ENCODE peak calls at places on chromosomes 13 and 19, in five cellular contexts. R is osteoblast, F is lower leg skin, X is astrocyte of the cerebellum, K is Caco-2. D is an unnamed sample.

GRCh38 chr19:55406869-55407624 is 541 bp downstream of the UBE2S start:
- DNase-seq in X (no peak), F (peak), R (peak), K (peak), D (no peak)

GRCh38 chr13:76980075-76980718 is 11.7 kb upstream of the CLN5 start:
- DNase-seq in X (no peak), F (peak), R (peak), K (peak), D (peak)

GRCh38 chr19:34041922-34042521 is 130.3 kb upstream of the LSM14A start:
- DNase-seq in X (no peak), F (peak), K (peak), R (peak), D (peak)

GRCh38 chr19:13953021-13953531 is 767 bp downstream of the DCAF15 start:
- DNase-seq in K (no peak), X (no peak), F (peak), R (peak), D (no peak)

GRCh38 chr19:4531562-4532165 is 3.4 kb downstream of the PLIN5 start:
- DNase-seq in X (no peak), F (no peak), R (no peak), K (no peak), D (no peak)

GRCh38 chr13:37602743-37603381 is 4.3 kb upstream of the POSTN start:
- DNase-seq in X (peak), K (no peak), R (no peak), F (no peak), D (no peak)

GRCh38 chr13:109610517-109610916 is 175.9 kb downstream of the IRS2 start:
- DNase-seq in K (peak), F (no peak), R (no peak), X (no peak), D (no peak)

GRCh38 chr13:78382946-78383542 is 220.3 kb downstream of the POU4F1 start:
- DNase-seq in X (no peak), F (no peak), R (no peak), K (no peak), D (no peak)

GRCh38 chr19:42683917-42684513 is 56.3 kb downstream of the PSG3 start:
- DNase-seq in K (peak), R (peak), F (no peak), X (no peak), D (no peak)

GRCh38 chr13:95536629-95537241 is 15.8 kb upstream of the CLDN10 start:
- DNase-seq in F (no peak), X (no peak), R (no peak), K (no peak), D (no peak)

GRCh38 chr13:101211261-101211660 is 205.0 kb downstream of the NALCN start:
- DNase-seq in K (no peak), R (peak), F (no peak), X (no peak), D (no peak)

GRCh38 chr13:69603144-69603853 is 504.3 kb upstream of the ATXN8OS start:
- DNase-seq in X (no peak), R (no peak), K (no peak), F (no peak), D (no peak)

GRCh38 chr13:111900390-111901180 is 166.4 kb upstream of the SOX1 start:
- DNase-seq in K (no peak), R (no peak), F (peak), X (peak), D (no peak)

GRCh38 chr19:46784262-46785053 is 3.9 kb downstream of the SLC1A5 start:
- DNase-seq in F (peak), X (no peak), R (peak), K (peak), D (peak)

GRCh38 chr19:35742121-35742724 is at the start of gene IGFLR1:
- DNase-seq in R (peak), F (no peak), K (no peak), X (no peak), D (no peak)

GRCh38 chr13:36431204-36432105 is 840 bp upstream of the CCNA1 start:
- DNase-seq in K (no peak), R (peak), F (no peak), X (no peak), D (no peak)

GRCh38 chr19:41853344-41853743 is 6.7 kb upstream of the RPS19 start:
- DNase-seq in X (no peak), K (no peak), R (no peak), F (no peak), D (no peak)

GRCh38 chr19:33260628-33261418 is 35.2 kb upstream of the SLC7A10 start:
- DNase-seq in X (no peak), R (no peak), K (no peak), F (no peak), D (no peak)

GRCh38 chr19:19110410-19111137 is 27.7 kb downstream of the TMEM161A start:
- DNase-seq in K (no peak), R (peak), X (no peak), F (no peak), D (no peak)

GRCh38 chr13:29892149-29892548 is 41.7 kb upstream of the UBL3 start:
- DNase-seq in F (no peak), K (no peak), R (no peak), X (no peak), D (no peak)

GRCh38 chr13:36628986-36629385 is 44.8 kb upstream of the SERTM1 start:
- DNase-seq in K (no peak), F (no peak), X (no peak), R (no peak), D (no peak)

GRCh38 chr19:27780367-27781065 is 1432.4 kb downstream of the UQCRFS1 start:
- DNase-seq in K (no peak), F (no peak), R (no peak), X (no peak), D (no peak)

GRCh38 chr19:42965204-42965603 is 28.2 kb upstream of the PSG7 start:
- DNase-seq in K (no peak), X (no peak), R (no peak), F (no peak), D (no peak)

GRCh38 chr13:74575729-74576125 is 441.5 kb upstream of the KLF12 start:
- DNase-seq in K (peak), R (peak), F (peak), X (no peak), D (peak)

GRCh38 chr19:19581391-19581790 is 37.1 kb downstream of the PBX4 start:
- DNase-seq in K (no peak), F (no peak), X (no peak), R (peak), D (no peak)

GRCh38 chr13:23740002-23740401 is 149.2 kb downstream of the MIPEP start:
- DNase-seq in F (no peak), R (no peak), K (no peak), X (no peak), D (no peak)

GRCh38 chr13:23743717-23744116 is 145.5 kb downstream of the MIPEP start:
- DNase-seq in K (peak), F (no peak), X (no peak), R (no peak), D (no peak)

GRCh38 chr13:23744315-23744714 is 144.9 kb downstream of the MIPEP start:
- DNase-seq in X (no peak), F (no peak), R (no peak), K (no peak), D (no peak)

GRCh38 chr13:23743269-23743668 is 145.9 kb downstream of the MIPEP start:
- DNase-seq in K (peak), F (no peak), X (no peak), R (no peak), D (no peak)

DNA sequence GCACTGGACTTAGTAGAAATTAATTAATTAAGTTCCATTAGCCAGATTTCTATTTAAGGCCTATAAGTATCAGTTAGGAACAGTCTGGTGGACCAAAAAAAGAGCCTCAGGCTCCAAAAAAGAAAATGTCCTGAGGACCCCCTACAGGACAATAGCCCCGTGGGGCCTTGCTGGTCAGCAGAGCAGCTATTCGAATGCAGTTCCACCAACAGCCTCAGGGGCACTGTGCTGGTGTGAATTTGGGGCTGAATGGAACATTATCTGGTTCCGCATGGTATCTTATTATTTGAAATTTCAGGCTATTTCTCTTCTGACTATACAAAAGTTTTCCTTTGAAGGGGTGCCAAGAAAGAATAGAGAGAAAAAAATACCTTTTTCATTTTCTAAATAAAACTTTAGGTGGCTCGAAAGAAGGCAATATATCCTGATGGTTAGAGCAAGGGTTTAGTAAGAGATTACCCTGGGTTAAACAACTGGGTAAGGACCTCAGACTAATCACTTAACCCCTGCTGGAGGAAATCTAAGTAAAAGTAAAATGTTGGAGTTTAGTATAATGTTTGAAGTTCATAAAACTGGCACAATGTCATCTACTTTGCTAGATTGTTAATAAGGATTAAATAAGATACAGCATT is 147.2 kb downstream of the MIPEP start:
- DNase-seq in R (no peak), X (no peak), F (no peak), K (peak), D (no peak)
- TF ChIP-seq CTCF in R (peak), X (peak), F (no peak), K (peak), D (no peak)

GRCh38 chr19:38878575-38879399 is 712 bp upstream of the RINL start:
- DNase-seq in R (peak), X (no peak), K (no peak), F (no peak), D (no peak)
- TF ChIP-seq CTCF in R (no peak), X (peak), K (no peak), F (no peak), D (no peak)

GRCh38 chr13:93646247-93646646 is 419.6 kb downstream of the GPC6 start:
- DNase-seq in F (no peak), X (no peak), R (no peak), K (no peak), D (no peak)
- TF ChIP-seq CTCF in F (no peak), X (no peak), R (no peak), K (no peak), D (no peak)

DNA sequence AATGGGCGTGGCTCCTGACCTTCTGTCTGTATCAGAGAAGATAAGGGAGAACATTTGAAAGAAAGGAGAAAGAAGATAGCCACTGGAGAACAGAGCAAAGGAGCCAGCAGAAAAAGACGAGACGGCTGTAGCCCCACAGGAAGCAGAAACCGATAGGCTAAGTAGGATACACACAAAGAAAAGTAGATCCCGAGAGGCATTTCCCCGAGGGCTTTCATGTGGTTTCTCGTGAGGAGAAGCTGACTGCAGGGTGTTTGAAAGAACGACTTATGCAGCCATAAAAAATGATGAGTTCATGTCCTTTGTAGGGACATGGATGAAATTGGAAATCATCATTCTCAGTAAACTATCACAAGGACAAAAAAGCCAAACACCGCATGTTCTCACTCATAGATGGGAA is 14.1 kb upstream of the GJB2 start:
- DNase-seq in X (no peak), K (no peak), F (no peak), R (no peak), D (no peak)
- TF ChIP-seq CTCF in X (no peak), K (no peak), F (no peak), R (no peak), D (no peak)

GRCh38 chr19:49657493-49658138 is 8.0 kb downstream of the IRF3 start:
- DNase-seq in R (no peak), X (no peak), K (no peak), F (no peak), D (no peak)

GRCh38 chr19:49656456-49657109 is 9.1 kb downstream of the IRF3 start:
- DNase-seq in F (no peak), R (no peak), K (no peak), X (no peak), D (no peak)

GRCh38 chr19:49660338-49660961 is 5.2 kb downstream of the IRF3 start:
- DNase-seq in R (no peak), F (no peak), X (no peak), K (no peak), D (no peak)

GRCh38 chr19:49658139-49658517 is 7.5 kb downstream of the IRF3 start:
- DNase-seq in F (no peak), X (no peak), R (no peak), K (no peak), D (no peak)

DNA sequence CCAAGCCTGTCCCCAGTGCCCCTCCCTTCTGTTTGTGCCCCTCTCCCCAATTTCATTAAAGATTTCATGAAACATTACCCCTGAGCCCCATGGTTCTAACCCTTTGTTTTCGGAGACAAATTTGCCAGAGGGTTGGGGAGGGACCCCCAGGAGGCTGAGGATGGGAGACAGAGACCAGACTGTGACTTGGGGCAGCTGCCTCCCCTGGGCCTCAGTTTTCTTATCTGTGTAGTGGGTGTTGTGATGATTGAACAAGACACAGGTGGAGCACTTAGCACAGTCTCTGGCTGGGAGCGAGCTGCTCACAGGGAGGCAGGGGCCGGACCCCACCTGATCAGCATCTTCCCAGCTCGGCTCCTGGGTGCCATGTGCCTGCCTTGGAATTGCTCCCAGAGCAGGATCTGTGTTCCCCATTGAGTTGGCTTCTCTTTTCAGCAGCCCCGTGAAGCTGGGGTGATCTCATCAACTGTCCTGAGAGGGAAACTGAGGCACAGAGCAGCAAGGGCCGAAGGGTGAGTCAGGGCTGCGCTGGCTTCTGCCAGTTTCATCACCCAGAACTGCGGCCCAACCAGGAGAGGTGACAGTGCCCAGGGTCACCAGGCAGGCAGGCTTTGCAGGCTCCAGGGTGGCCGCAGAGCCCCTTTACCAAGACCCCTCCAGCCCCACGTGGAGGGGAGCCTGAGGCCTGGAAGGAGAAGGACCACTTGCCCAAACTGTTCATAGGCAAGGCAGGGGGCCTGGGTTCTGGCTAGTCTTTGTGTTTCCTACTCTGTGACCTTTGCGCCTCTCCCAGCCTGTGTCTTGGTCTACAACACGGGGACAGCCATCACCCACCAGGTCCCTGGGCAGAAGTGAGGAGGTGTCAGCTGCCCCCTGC is 6.9 kb downstream of the IRF3 start:
- DNase-seq in F (no peak), X (no peak), K (no peak), R (no peak), D (no peak)
- TF ChIP-seq CTCF in F (no peak), X (no peak), K (no peak), R (no peak), D (no peak)

GRCh38 chr13:46728777-46729176 is 68.2 kb downstream of the ESD start:
- DNase-seq in R (peak), F (no peak), K (peak), X (no peak), D (no peak)
- TF ChIP-seq CTCF in R (peak), F (no peak), K (no peak), X (no peak), D (no peak)

GRCh38 chr13:102726430-102726829 is 31.6 kb upstream of the METTL21C start:
- DNase-seq in K (peak), X (no peak), R (no peak), F (no peak), D (no peak)

GRCh38 chr13:102729560-102730275 is 34.9 kb upstream of the METTL21C start:
- DNase-seq in F (no peak), X (peak), R (peak), K (no peak), D (no peak)

GRCh38 chr13:102721800-102722231 is 27.0 kb upstream of the METTL21C start:
- DNase-seq in F (no peak), K (no peak), R (peak), X (no peak), D (no peak)

GRCh38 chr13:102724923-102725322 is 30.1 kb upstream of the METTL21C start:
- DNase-seq in X (peak), R (peak), K (peak), F (no peak), D (no peak)
- TF ChIP-seq CTCF in X (peak), R (peak), K (peak), F (no peak), D (no peak)

GRCh38 chr13:20118268-20119140 is 42.3 kb downstream of the GJA3 start:
- DNase-seq in X (no peak), K (no peak), F (peak), R (peak), D (no peak)
- TF ChIP-seq CTCF in X (no peak), K (no peak), F (no peak), R (no peak), D (no peak)

DNA sequence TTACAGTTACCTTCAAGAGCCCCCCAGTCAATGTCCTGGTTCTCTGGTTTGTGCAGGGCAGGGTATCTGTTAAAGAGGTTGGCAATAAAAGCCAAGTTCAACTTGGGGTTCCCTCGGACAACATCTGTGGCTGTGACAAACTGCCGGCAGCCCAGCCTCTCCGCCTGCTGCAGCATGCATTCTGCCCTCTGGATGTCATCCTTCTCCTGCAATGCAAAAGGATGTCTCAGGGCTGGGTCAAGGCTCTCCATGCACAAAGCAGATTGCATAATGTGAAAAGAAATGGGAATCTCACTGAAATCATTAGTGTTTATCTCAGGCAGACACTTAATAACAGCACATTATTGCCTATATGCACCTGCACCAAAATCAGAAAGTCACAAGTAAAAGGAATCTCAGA is 35.1 kb downstream of the LCP1 start:
- DNase-seq in K (peak), F (no peak), R (no peak), X (no peak), D (no peak)
- TF ChIP-seq CTCF in K (peak), F (no peak), R (peak), X (peak), D (no peak)